ENCODE peak calls at places on chromosome 16, in eight cellular contexts. D is stimulated activated CD4-positive, alpha-beta T cell treated with anti-CD3 and anti-CD28 coated beads, Interleukin-2, amount 100 ng/mL, for 48 hours; O is hypothalamus; G is H54; C is osteocyte; U is effector CD4-positive, alpha-beta T cell; Y is ecto neural progenitor cell; F is HFFc6. J is an unnamed sample.

GRCh38 chr16:24070851-24071250 is 185.3 kb upstream of the CACNG3 start:
- DNase-seq in D (peak; percentile 18), O (no peak), G (peak; percentile 38), C (peak; percentile 27), U (no peak), Y (peak; percentile 63), F (no peak), J (no peak)

GRCh38 chr16:81366316-81366932 is 51.7 kb downstream of the GAN start:
- DNase-seq in D (no peak), O (no peak), G (peak; percentile 22), C (no peak), U (peak; percentile 16), Y (no peak), F (peak; percentile 53), J (peak; percentile 52)

GRCh38 chr16:56950881-56951771 is 10.6 kb upstream of the CETP start:
- DNase-seq in D (peak; percentile 45), O (no peak), G (peak; percentile 59), C (no peak), U (peak; percentile 25), Y (peak; percentile 75), F (peak; percentile 51), J (no peak)

GRCh38 chr16:1790611-1791255 is 2.8 kb downstream of the IGFALS start:
- DNase-seq in D (no peak), O (no peak), G (no peak), C (peak; percentile 84), U (no peak), Y (no peak), F (no peak), J (peak; percentile 49)

GRCh38 chr16:56121156-56121500 is 70.2 kb upstream of the GNAO1 start:
- DNase-seq in D (no peak), O (no peak), G (no peak), C (no peak), U (no peak), Y (no peak), F (no peak), J (no peak)

GRCh38 chr16:68091604-68092261 is 6.6 kb downstream of the NFATC3 start:
- DNase-seq in D (no peak), O (no peak), G (no peak), C (no peak), U (no peak), Y (no peak), F (peak; percentile 52), J (no peak)

GRCh38 chr16:3038256-3038655 is 1.5 kb upstream of the BICDL2 start:
- DNase-seq in D (no peak), O (no peak), G (no peak), C (no peak), U (no peak), Y (no peak), F (no peak), J (no peak)

GRCh38 chr16:1920727-1921155 is 2.5 kb upstream of the HS3ST6 start:
- DNase-seq in D (no peak), O (no peak), G (peak; percentile 65), C (no peak), U (no peak), Y (peak; percentile 76), F (no peak), J (no peak)

GRCh38 chr16:11586375-11586855 is 304 bp downstream of the LITAF start:
- DNase-seq in D (no peak), O (no peak), G (no peak), C (no peak), U (no peak), Y (no peak), F (no peak), J (no peak)

GRCh38 chr16:81357711-81358270 is 43.0 kb downstream of the GAN start:
- DNase-seq in D (no peak), O (no peak), G (no peak), C (no peak), U (no peak), Y (no peak), F (peak; percentile 25), J (no peak)

GRCh38 chr16:62764572-62764971 is 728.3 kb upstream of the CDH8 start:
- DNase-seq in D (no peak), O (no peak), G (no peak), C (no peak), U (no peak), Y (no peak), F (no peak), J (no peak)

GRCh38 chr16:9362050-9362449 is 270.6 kb downstream of the HAPSTR1 start:
- DNase-seq in D (no peak), O (no peak), G (no peak), C (peak; percentile 57), U (no peak), Y (no peak), F (no peak), J (no peak)

GRCh38 chr16:20675488-20676267 is 21.8 kb downstream of the ACSM1 start:
- DNase-seq in D (no peak), O (no peak), G (no peak), C (no peak), U (no peak), Y (peak; percentile 51), F (no peak), J (no peak)

GRCh38 chr16:88924834-88925539 is 52.0 kb downstream of the CBFA2T3 start:
- DNase-seq in D (no peak), O (no peak), G (peak; percentile 100), C (peak; percentile 94), U (no peak), Y (no peak), F (peak; percentile 52), J (peak; percentile 78)

GRCh38 chr16:79593754-79594153 is 6.8 kb downstream of the MAF start:
- DNase-seq in D (no peak), O (no peak), G (no peak), C (no peak), U (no peak), Y (no peak), F (no peak), J (no peak)

GRCh38 chr16:65222049-65222448 is 100.2 kb upstream of the CDH11 start:
- DNase-seq in D (no peak), O (no peak), G (no peak), C (no peak), U (no peak), Y (no peak), F (no peak), J (no peak)

GRCh38 chr16:30186782-30187555 is 3.6 kb downstream of the CORO1A start:
- DNase-seq in D (peak; percentile 94), O (no peak), G (no peak), C (no peak), U (peak; percentile 89), Y (peak; percentile 83), F (peak; percentile 11), J (peak; percentile 11)

GRCh38 chr16:75471723-75472634 is 7.5 kb upstream of the TMEM170A start:
- DNase-seq in D (peak; percentile 8), O (no peak), G (peak; percentile 90), C (no peak), U (no peak), Y (no peak), F (peak; percentile 60), J (peak; percentile 88)

GRCh38 chr16:47008612-47009011 is 35.1 kb upstream of the DNAJA2 start:
- DNase-seq in D (no peak), O (no peak), G (no peak), C (no peak), U (no peak), Y (no peak), F (no peak), J (no peak)

GRCh38 chr16:11624205-11624604 is 37.5 kb upstream of the LITAF start:
- DNase-seq in D (no peak), O (no peak), G (no peak), C (no peak), U (no peak), Y (no peak), F (no peak), J (no peak)

GRCh38 chr16:29675811-29676643 is 3.0 kb upstream of the QPRT start:
- DNase-seq in D (no peak), O (no peak), G (peak; percentile 50), C (no peak), U (no peak), Y (no peak), F (no peak), J (no peak)

GRCh38 chr16:29664133-29664912 is 1.3 kb downstream of the SPN start:
- DNase-seq in D (no peak), O (no peak), G (no peak), C (no peak), U (peak; percentile 34), Y (no peak), F (no peak), J (no peak)

GRCh38 chr16:27377666-27378485 is 24.1 kb upstream of the IL21R start:
- DNase-seq in D (no peak), O (no peak), G (no peak), C (no peak), U (no peak), Y (no peak), F (no peak), J (no peak)

GRCh38 chr16:69890114-69890890 is 60.8 kb upstream of the CLEC18A start:
- DNase-seq in D (no peak), O (peak; percentile 78), G (no peak), C (peak; percentile 89), U (no peak), Y (peak; percentile 58), F (no peak), J (peak; percentile 40)

GRCh38 chr16:15856901-15857778 is at the start of gene MYH11:
- DNase-seq in D (no peak), O (no peak), G (no peak), C (no peak), U (no peak), Y (peak; percentile 57), F (no peak), J (no peak)

GRCh38 chr16:68901910-68902309 is 58.6 kb downstream of the TANGO6 start:
- DNase-seq in D (no peak), O (no peak), G (peak; percentile 30), C (no peak), U (no peak), Y (no peak), F (peak; percentile 49), J (peak; percentile 25)

GRCh38 chr16:64406661-64407267 is 715.1 kb downstream of the CDH11 start:
- DNase-seq in D (no peak), O (no peak), G (no peak), C (no peak), U (no peak), Y (no peak), F (no peak), J (no peak)

GRCh38 chr16:51500306-51500705 is 349.2 kb upstream of the SALL1 start:
- DNase-seq in D (no peak), O (no peak), G (no peak), C (no peak), U (no peak), Y (no peak), F (peak; percentile 24), J (no peak)

GRCh38 chr16:88014201-88014781 is 63.1 kb downstream of the BANP start:
- DNase-seq in D (no peak), O (no peak), G (no peak), C (no peak), U (no peak), Y (no peak), F (no peak), J (no peak)

J was measured in cerebellum.